ENCODE peak calls at places on chromosomes 7 and 10, in seven cellular contexts. P is IMR-90, O is heart left ventricle, S is psoas muscle, C is uterus, G is AG04450, I is heart right ventricle. D is an unnamed sample.

GRCh38 chr7:111953611-111954010 is 252.6 kb downstream of the DOCK4 start:
- DNase-seq in P (no peak), O (peak), S (no peak), C (no peak), G (no peak), I (no peak), D (no peak)

GRCh38 chr10:74290703-74291102 is 139.7 kb downstream of the ADK start:
- DNase-seq in P (peak), O (no peak), S (no peak), C (no peak), G (no peak), I (no peak), D (no peak)

GRCh38 chr10:78944658-78945333 is 124.0 kb upstream of the ZMIZ1 start:
- DNase-seq in P (peak), O (peak), S (peak), C (peak), G (peak), I (no peak), D (no peak)

GRCh38 chr10:77264107-77264506 is 373.5 kb downstream of the KCNMA1 start:
- DNase-seq in P (no peak), O (no peak), S (no peak), C (no peak), G (no peak), I (no peak), D (no peak)

GRCh38 chr10:122051609-122052385 is 62.8 kb downstream of the TACC2 start:
- DNase-seq in P (peak), O (peak), S (peak), C (peak), G (peak), I (peak), D (peak)

GRCh38 chr7:25613912-25614311 is 385.6 kb upstream of the NPVF start:
- DNase-seq in P (no peak), O (no peak), S (no peak), C (no peak), G (no peak), I (no peak), D (no peak)

GRCh38 chr10:26488344-26488743 is 50.2 kb downstream of the APBB1IP start:
- DNase-seq in P (no peak), O (no peak), S (no peak), C (no peak), G (no peak), I (no peak), D (no peak)

GRCh38 chr7:30286749-30287148 is 2.4 kb downstream of the ZNRF2 start:
- DNase-seq in P (no peak), O (no peak), S (no peak), C (no peak), G (no peak), I (no peak), D (no peak)

GRCh38 chr7:103685646-103686418 is 239.8 kb upstream of the SLC26A5 start:
- DNase-seq in P (no peak), O (no peak), S (no peak), C (no peak), G (no peak), I (no peak), D (no peak)

GRCh38 chr10:115558252-115558651 is 465.1 kb downstream of the ATRNL1 start:
- DNase-seq in P (no peak), O (no peak), S (no peak), C (no peak), G (no peak), I (no peak), D (no peak)

GRCh38 chr10:68647928-68648327 is 73.1 kb upstream of the CCAR1 start:
- DNase-seq in P (peak), O (no peak), S (no peak), C (no peak), G (peak), I (no peak), D (no peak)

GRCh38 chr7:135341049-135341448 is 107.4 kb downstream of the STRA8 start:
- DNase-seq in P (no peak), O (no peak), S (no peak), C (no peak), G (no peak), I (no peak), D (no peak)

GRCh38 chr7:135879238-135879637 is 97.9 kb downstream of the MTPN start:
- DNase-seq in P (peak), O (no peak), S (no peak), C (no peak), G (no peak), I (no peak), D (no peak)

GRCh38 chr7:140656548-140657515 is 15.9 kb upstream of the ADCK2 start:
- DNase-seq in P (peak), O (peak), S (no peak), C (peak), G (no peak), I (no peak), D (peak)

GRCh38 chr7:158583143-158583542 is 4.5 kb downstream of the PTPRN2 start:
- DNase-seq in P (no peak), O (no peak), S (no peak), C (no peak), G (no peak), I (no peak), D (no peak)

GRCh38 chr7:80088705-80089104 is 45.9 kb upstream of the GNAI1 start:
- DNase-seq in P (peak), O (no peak), S (no peak), C (no peak), G (no peak), I (no peak), D (no peak)

GRCh38 chr7:131312838-131313237 is 14.8 kb upstream of the MKLN1 start:
- DNase-seq in P (no peak), O (no peak), S (no peak), C (no peak), G (no peak), I (no peak), D (no peak)

GRCh38 chr7:51647931-51648351 is 331.3 kb upstream of the COBL start:
- DNase-seq in P (no peak), O (no peak), S (no peak), C (no peak), G (no peak), I (no peak), D (no peak)

GRCh38 chr7:97973206-97973658 is 16.8 kb downstream of the OCM2 start:
- DNase-seq in P (no peak), O (no peak), S (no peak), C (no peak), G (no peak), I (no peak), D (no peak)

GRCh38 chr10:92142512-92142911 is 148.4 kb downstream of the CPEB3 start:
- DNase-seq in P (no peak), O (no peak), S (no peak), C (no peak), G (no peak), I (no peak), D (no peak)

GRCh38 chr7:42573904-42574692 is 337.1 kb upstream of the GLI3 start:
- DNase-seq in P (peak), O (no peak), S (no peak), C (no peak), G (no peak), I (no peak), D (no peak)

GRCh38 chr10:100392686-100393003 is 45.6 kb downstream of the SCD start:
- DNase-seq in P (no peak), O (no peak), S (no peak), C (no peak), G (no peak), I (no peak), D (no peak)

GRCh38 chr10:100396605-100397004 is 49.6 kb downstream of the SCD start:
- DNase-seq in P (no peak), O (no peak), S (no peak), C (no peak), G (no peak), I (no peak), D (no peak)

GRCh38 chr10:100395626-100396025 is 48.6 kb downstream of the SCD start:
- DNase-seq in P (no peak), O (no peak), S (no peak), C (no peak), G (no peak), I (no peak), D (no peak)

GRCh38 chr10:100391163-100392002 is 44.4 kb downstream of the SCD start:
- DNase-seq in P (no peak), O (no peak), S (no peak), C (no peak), G (no peak), I (no peak), D (no peak)
- H3K27ac ChIP-seq in P (no peak), O (no peak), S (no peak), C (no peak), G (no peak), I (no peak), D (no peak)

DNA sequence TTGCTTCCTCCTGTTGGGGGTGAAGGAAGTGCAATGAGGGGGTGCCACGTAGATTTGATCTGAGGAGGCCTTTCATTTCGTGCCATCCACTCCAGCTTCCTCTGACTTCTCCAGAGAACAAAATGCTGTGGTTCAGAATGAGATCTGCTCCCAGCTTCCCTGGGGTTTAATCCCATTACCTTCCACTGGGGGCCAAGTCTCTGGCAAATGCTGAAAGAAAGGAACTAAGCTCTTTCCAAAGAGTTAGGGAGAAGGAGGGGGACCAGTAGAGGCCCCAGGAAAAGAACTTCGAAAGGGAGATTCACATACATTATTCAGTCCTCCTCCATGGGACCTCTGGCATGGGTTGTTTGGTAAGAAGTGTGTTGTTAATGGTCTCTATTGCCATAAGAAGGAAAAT is 727.0 kb downstream of the TYW1 start:
- DNase-seq in P (no peak), O (no peak), S (no peak), C (no peak), G (no peak), I (no peak), D (no peak)
- H3K27ac ChIP-seq in P (no peak), O (no peak), S (no peak), C (no peak), G (no peak), I (no peak), D (no peak)

GRCh38 chr10:69795242-69795934 is 6.3 kb upstream of the COL13A1 start:
- DNase-seq in P (no peak), O (no peak), S (no peak), C (no peak), G (no peak), I (no peak), D (no peak)
- H3K27ac ChIP-seq in P (no peak), O (no peak), S (no peak), C (no peak), G (no peak), I (no peak), D (no peak)

GRCh38 chr10:35910234-35910633 is 268.1 kb upstream of the FZD8 start:
- DNase-seq in P (peak), O (no peak), S (no peak), C (no peak), G (peak), I (no peak), D (no peak)
- H3K27ac ChIP-seq in P (no peak), O (no peak), S (no peak), C (no peak), G (no peak), I (no peak), D (no peak)

GRCh38 chr7:5425507-5426225 is 2.0 kb upstream of the TNRC18 start:
- DNase-seq in P (peak), O (peak), S (peak), C (peak), G (peak), I (peak), D (peak)
- H3K27ac ChIP-seq in P (peak), O (peak), S (peak), C (peak), G (peak), I (peak), D (peak)

GRCh38 chr7:2269468-2270460 is 27.7 kb downstream of the NUDT1 start:
- DNase-seq in P (peak), O (no peak), S (no peak), C (no peak), G (no peak), I (no peak), D (no peak)

GRCh38 chr7:2270495-2270894 is 28.5 kb downstream of the NUDT1 start:
- DNase-seq in P (no peak), O (no peak), S (no peak), C (no peak), G (no peak), I (no peak), D (no peak)

GRCh38 chr7:2272031-2272430 is 30.0 kb downstream of the NUDT1 start:
- DNase-seq in P (no peak), O (no peak), S (no peak), C (no peak), G (no peak), I (no peak), D (no peak)

GRCh38 chr7:2273866-2274265 is 31.8 kb downstream of the NUDT1 start:
- DNase-seq in P (no peak), O (no peak), S (no peak), C (no peak), G (no peak), I (no peak), D (no peak)

DNA sequence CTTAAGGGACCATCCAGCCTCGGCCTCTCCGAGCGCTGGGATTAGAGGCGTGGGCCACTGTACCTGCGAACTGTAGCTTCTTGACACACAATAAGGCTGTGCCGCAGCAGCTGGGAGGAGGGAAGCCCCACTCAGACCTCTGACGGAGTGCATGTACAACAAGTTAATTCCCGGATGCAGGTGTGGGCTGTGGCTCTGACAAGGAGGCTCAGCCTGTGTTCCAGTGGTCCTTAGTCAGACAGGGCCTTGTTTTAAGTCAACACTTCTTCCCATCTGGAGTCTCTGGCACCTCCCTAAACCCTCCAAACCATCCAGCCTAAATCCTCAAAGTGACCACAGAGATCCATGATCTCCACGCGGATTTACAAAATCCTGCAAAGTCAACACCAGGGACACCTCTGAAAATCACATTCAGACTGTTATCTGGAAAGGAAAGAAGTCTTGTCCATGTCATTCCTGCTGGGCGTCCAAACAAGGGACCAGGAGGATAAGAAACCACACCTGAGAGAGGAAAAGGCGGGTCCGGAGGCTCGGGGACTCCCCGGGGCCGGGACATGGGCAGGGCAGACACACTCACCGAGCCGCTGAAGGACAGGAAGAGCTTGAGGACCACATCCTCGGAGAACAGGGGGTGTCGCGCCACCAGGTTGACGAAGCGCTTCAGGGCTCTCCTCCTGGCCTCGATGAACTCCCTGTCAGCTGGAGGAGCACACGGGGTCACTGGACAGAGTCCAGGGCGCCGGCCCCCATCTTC is 29.4 kb downstream of the NUDT1 start:
- DNase-seq in P (no peak), O (no peak), S (no peak), C (no peak), G (no peak), I (no peak), D (no peak)
- H3K27ac ChIP-seq in P (no peak), O (no peak), S (no peak), C (no peak), G (no peak), I (no peak), D (no peak)